ENCODE peak calls at places on chromosomes 6 and 20, in six cellular contexts. One of them, this sample, is unnamed.

GRCh38 chr20:61560361-61560853 is 308.3 kb downstream of the CDH4 start:
- DNase-seq in AG09309: peak; percentile 59
- DNase-seq in fibroblast of the aortic adventitia: peak; percentile 64
- DNase-seq in breast epithelium: no peak
- DNase-seq in foreskin keratinocyte: peak; percentile 13
- DNase-seq in mesothelial cell of epicardium: no peak
- DNase-seq in this sample: peak; percentile 39

GRCh38 chr20:36173451-36173933 is 19.0 kb downstream of the EPB41L1 start:
- DNase-seq in AG09309: no peak
- DNase-seq in foreskin keratinocyte: no peak
- DNase-seq in fibroblast of the aortic adventitia: no peak
- DNase-seq in mesothelial cell of epicardium: no peak
- DNase-seq in breast epithelium: no peak
- DNase-seq in this sample: no peak

GRCh38 chr6:104829183-104829958 is 30.3 kb downstream of the HACE1 start:
- DNase-seq in AG09309: no peak
- DNase-seq in mesothelial cell of epicardium: no peak
- DNase-seq in fibroblast of the aortic adventitia: no peak
- DNase-seq in breast epithelium: no peak
- DNase-seq in foreskin keratinocyte: no peak
- DNase-seq in this sample: no peak

GRCh38 chr6:130529569-130530149 is 163.8 kb downstream of the TMEM200A start:
- DNase-seq in fibroblast of the aortic adventitia: no peak
- DNase-seq in foreskin keratinocyte: no peak
- DNase-seq in AG09309: no peak
- DNase-seq in mesothelial cell of epicardium: no peak
- DNase-seq in breast epithelium: no peak
- DNase-seq in this sample: no peak

GRCh38 chr6:149032318-149032598 is 285.3 kb upstream of the TAB2 start:
- DNase-seq in fibroblast of the aortic adventitia: no peak
- DNase-seq in breast epithelium: no peak
- DNase-seq in foreskin keratinocyte: no peak
- DNase-seq in mesothelial cell of epicardium: no peak
- DNase-seq in AG09309: no peak
- DNase-seq in this sample: no peak

GRCh38 chr6:5090603-5091002 is 5.5 kb downstream of the PPP1R3G start:
- DNase-seq in AG09309: no peak
- DNase-seq in breast epithelium: no peak
- DNase-seq in fibroblast of the aortic adventitia: no peak
- DNase-seq in foreskin keratinocyte: no peak
- DNase-seq in mesothelial cell of epicardium: no peak
- DNase-seq in this sample: no peak

GRCh38 chr6:111564482-111564945 is 41.2 kb downstream of the TRAF3IP2 start:
- DNase-seq in foreskin keratinocyte: no peak
- DNase-seq in breast epithelium: no peak
- DNase-seq in AG09309: no peak
- DNase-seq in mesothelial cell of epicardium: no peak
- DNase-seq in fibroblast of the aortic adventitia: peak; percentile 43
- DNase-seq in this sample: no peak

GRCh38 chr6:106411643-106412200 is 51.2 kb downstream of the CRYBG1 start:
- DNase-seq in AG09309: no peak
- DNase-seq in foreskin keratinocyte: no peak
- DNase-seq in fibroblast of the aortic adventitia: no peak
- DNase-seq in mesothelial cell of epicardium: no peak
- DNase-seq in breast epithelium: no peak
- DNase-seq in this sample: no peak

GRCh38 chr20:38658879-38659612 is 57.4 kb downstream of the ARHGAP40 start:
- DNase-seq in fibroblast of the aortic adventitia: no peak
- DNase-seq in foreskin keratinocyte: peak; percentile 18
- DNase-seq in mesothelial cell of epicardium: no peak
- DNase-seq in AG09309: no peak
- DNase-seq in breast epithelium: no peak
- DNase-seq in this sample: peak; percentile 46

GRCh38 chr20:63980317-63980805 is 571 bp upstream of the PRPF6 start:
- DNase-seq in fibroblast of the aortic adventitia: no peak
- DNase-seq in breast epithelium: no peak
- DNase-seq in mesothelial cell of epicardium: no peak
- DNase-seq in foreskin keratinocyte: peak; percentile 90
- DNase-seq in AG09309: no peak
- DNase-seq in this sample: peak; percentile 53

GRCh38 chr6:19024737-19025136 is 637.6 kb downstream of the RNF144B start:
- DNase-seq in breast epithelium: no peak
- DNase-seq in fibroblast of the aortic adventitia: peak; percentile 42
- DNase-seq in foreskin keratinocyte: peak; percentile 39
- DNase-seq in mesothelial cell of epicardium: no peak
- DNase-seq in AG09309: no peak
- DNase-seq in this sample: peak; percentile 66

GRCh38 chr6:135277422-135277821 is 96.3 kb downstream of the MYB start:
- DNase-seq in foreskin keratinocyte: no peak
- DNase-seq in fibroblast of the aortic adventitia: no peak
- DNase-seq in breast epithelium: no peak
- DNase-seq in mesothelial cell of epicardium: no peak
- DNase-seq in AG09309: no peak
- DNase-seq in this sample: no peak

GRCh38 chr6:149454405-149454848 is 30.4 kb downstream of the ZC3H12D start:
- DNase-seq in mesothelial cell of epicardium: no peak
- DNase-seq in AG09309: peak; percentile 68
- DNase-seq in breast epithelium: peak; percentile 78
- DNase-seq in fibroblast of the aortic adventitia: peak; percentile 96
- DNase-seq in foreskin keratinocyte: peak; percentile 52
- DNase-seq in this sample: peak; percentile 95

GRCh38 chr6:35496851-35497570 is at the start of gene TEAD3:
- DNase-seq in AG09309: no peak
- DNase-seq in fibroblast of the aortic adventitia: peak; percentile 40
- DNase-seq in mesothelial cell of epicardium: peak; percentile 84
- DNase-seq in breast epithelium: peak; percentile 72
- DNase-seq in foreskin keratinocyte: peak; percentile 58
- DNase-seq in this sample: peak; percentile 64

GRCh38 chr6:142705054-142705453 is 239.9 kb downstream of the HIVEP2 start:
- DNase-seq in AG09309: no peak
- DNase-seq in foreskin keratinocyte: no peak
- DNase-seq in mesothelial cell of epicardium: no peak
- DNase-seq in breast epithelium: no peak
- DNase-seq in fibroblast of the aortic adventitia: no peak
- DNase-seq in this sample: no peak

GRCh38 chr6:139490482-139490881 is 116.0 kb upstream of the CITED2 start:
- DNase-seq in breast epithelium: no peak
- DNase-seq in fibroblast of the aortic adventitia: peak; percentile 22
- DNase-seq in mesothelial cell of epicardium: no peak
- DNase-seq in foreskin keratinocyte: no peak
- DNase-seq in AG09309: no peak
- DNase-seq in this sample: no peak

GRCh38 chr20:63782051-63782471 is 42.5 kb downstream of the SLC2A4RG start:
- DNase-seq in AG09309: no peak
- DNase-seq in mesothelial cell of epicardium: no peak
- DNase-seq in breast epithelium: no peak
- DNase-seq in foreskin keratinocyte: no peak
- DNase-seq in fibroblast of the aortic adventitia: no peak
- DNase-seq in this sample: no peak

GRCh38 chr6:155544677-155545076 is 89.0 kb upstream of the NOX3 start:
- DNase-seq in mesothelial cell of epicardium: no peak
- DNase-seq in foreskin keratinocyte: no peak
- DNase-seq in fibroblast of the aortic adventitia: no peak
- DNase-seq in breast epithelium: no peak
- DNase-seq in AG09309: no peak
- DNase-seq in this sample: no peak

GRCh38 chr6:5214570-5215052 is 46.1 kb downstream of the LYRM4 start:
- DNase-seq in AG09309: no peak
- DNase-seq in breast epithelium: no peak
- DNase-seq in mesothelial cell of epicardium: peak; percentile 35
- DNase-seq in fibroblast of the aortic adventitia: peak; percentile 55
- DNase-seq in foreskin keratinocyte: no peak
- DNase-seq in this sample: peak; percentile 38

GRCh38 chr6:2579789-2580570 is 170.7 kb downstream of the MYLK4 start:
- DNase-seq in foreskin keratinocyte: no peak
- DNase-seq in breast epithelium: no peak
- DNase-seq in mesothelial cell of epicardium: no peak
- DNase-seq in fibroblast of the aortic adventitia: no peak
- DNase-seq in AG09309: no peak
- DNase-seq in this sample: no peak

GRCh38 chr6:35300848-35301247 is 3.2 kb downstream of the DEF6 start:
- DNase-seq in AG09309: no peak
- DNase-seq in breast epithelium: no peak
- DNase-seq in mesothelial cell of epicardium: no peak
- DNase-seq in foreskin keratinocyte: no peak
- DNase-seq in fibroblast of the aortic adventitia: no peak
- DNase-seq in this sample: no peak

GRCh38 chr6:2036084-2037023 is 209.1 kb downstream of the GMDS start:
- DNase-seq in mesothelial cell of epicardium: no peak
- DNase-seq in fibroblast of the aortic adventitia: no peak
- DNase-seq in foreskin keratinocyte: no peak
- DNase-seq in breast epithelium: no peak
- DNase-seq in AG09309: no peak
- DNase-seq in this sample: no peak

GRCh38 chr6:113634352-113635163 is 222.6 kb upstream of the MARCKS start:
- DNase-seq in fibroblast of the aortic adventitia: peak; percentile 80
- DNase-seq in mesothelial cell of epicardium: no peak
- DNase-seq in breast epithelium: no peak
- DNase-seq in foreskin keratinocyte: peak; percentile 45
- DNase-seq in AG09309: peak; percentile 67
- DNase-seq in this sample: peak; percentile 51

DNA sequence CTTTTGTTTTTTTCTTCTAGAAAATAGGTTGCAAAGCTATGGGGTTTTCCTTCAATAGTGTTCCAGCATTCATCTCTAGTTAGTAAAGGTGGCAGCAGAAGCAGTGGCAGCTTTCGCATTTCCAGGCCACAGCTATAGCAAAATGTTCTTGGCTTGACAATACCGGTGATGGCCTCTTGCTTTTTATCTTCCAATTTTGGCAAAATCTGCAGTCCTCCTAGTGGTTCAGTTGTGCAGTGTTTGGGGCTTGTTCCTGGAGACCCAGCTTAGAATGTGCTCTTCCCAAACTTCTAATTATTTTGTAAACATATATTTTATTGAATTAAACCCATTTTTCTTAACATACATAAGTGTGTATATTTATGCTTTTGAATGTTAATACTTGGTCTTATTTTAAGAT is 370.6 kb upstream of the MAN1A1 start:
- DNase-seq in breast epithelium: no peak
- DNase-seq in fibroblast of the aortic adventitia: peak; percentile 14
- DNase-seq in foreskin keratinocyte: no peak
- DNase-seq in mesothelial cell of epicardium: no peak
- DNase-seq in AG09309: no peak
- DNase-seq in this sample: peak; percentile 16
- TF ChIP-seq CTCF in breast epithelium: no peak
- TF ChIP-seq CTCF in fibroblast of the aortic adventitia: peak; percentile 43
- TF ChIP-seq CTCF in foreskin keratinocyte: peak; percentile 45
- TF ChIP-seq CTCF in mesothelial cell of epicardium: no peak
- TF ChIP-seq CTCF in AG09309: peak; percentile 43
- TF ChIP-seq CTCF in this sample: no peak

DNA sequence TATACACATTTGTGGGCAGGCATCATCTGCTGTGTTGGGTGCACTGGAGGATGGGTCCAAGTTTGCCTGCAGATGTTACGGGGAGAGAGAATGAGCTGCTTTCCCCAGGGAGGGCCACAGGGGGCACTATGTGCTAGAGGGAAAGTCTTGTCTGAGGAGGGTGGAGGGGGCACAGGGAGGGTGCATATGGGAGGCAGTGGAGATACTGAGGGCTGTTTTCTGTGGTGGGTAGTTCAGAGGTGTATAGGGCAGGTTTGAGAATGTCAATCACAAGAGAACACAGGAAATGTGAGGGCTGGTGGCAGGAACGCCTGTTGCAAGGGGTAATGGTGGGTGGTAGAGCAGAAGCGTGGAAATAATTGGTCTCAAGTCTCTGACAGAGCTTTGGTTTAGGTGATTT is 7.7 kb upstream of the PTPRA start:
- DNase-seq in breast epithelium: no peak
- DNase-seq in mesothelial cell of epicardium: no peak
- DNase-seq in foreskin keratinocyte: no peak
- DNase-seq in AG09309: no peak
- DNase-seq in fibroblast of the aortic adventitia: no peak
- DNase-seq in this sample: no peak
- TF ChIP-seq CTCF in breast epithelium: no peak
- TF ChIP-seq CTCF in mesothelial cell of epicardium: no peak
- TF ChIP-seq CTCF in foreskin keratinocyte: peak; percentile 18
- TF ChIP-seq CTCF in AG09309: no peak
- TF ChIP-seq CTCF in fibroblast of the aortic adventitia: no peak
- TF ChIP-seq CTCF in this sample: no peak

GRCh38 chr6:45946887-45947286 is 68.8 kb downstream of the CLIC5 start:
- DNase-seq in mesothelial cell of epicardium: no peak
- DNase-seq in foreskin keratinocyte: no peak
- DNase-seq in breast epithelium: no peak
- DNase-seq in AG09309: no peak
- DNase-seq in fibroblast of the aortic adventitia: peak; percentile 51
- DNase-seq in this sample: no peak

GRCh38 chr6:45949256-45949655 is 66.4 kb downstream of the CLIC5 start:
- DNase-seq in mesothelial cell of epicardium: no peak
- DNase-seq in fibroblast of the aortic adventitia: no peak
- DNase-seq in breast epithelium: no peak
- DNase-seq in foreskin keratinocyte: peak; percentile 47
- DNase-seq in AG09309: no peak
- DNase-seq in this sample: no peak

GRCh38 chr6:45942953-45943352 is 72.7 kb downstream of the CLIC5 start:
- DNase-seq in mesothelial cell of epicardium: no peak
- DNase-seq in fibroblast of the aortic adventitia: no peak
- DNase-seq in AG09309: no peak
- DNase-seq in foreskin keratinocyte: no peak
- DNase-seq in breast epithelium: no peak
- DNase-seq in this sample: no peak

GRCh38 chr6:45947807-45948206 is 67.9 kb downstream of the CLIC5 start:
- DNase-seq in mesothelial cell of epicardium: no peak
- DNase-seq in foreskin keratinocyte: no peak
- DNase-seq in breast epithelium: no peak
- DNase-seq in AG09309: no peak
- DNase-seq in fibroblast of the aortic adventitia: no peak
- DNase-seq in this sample: no peak

DNA sequence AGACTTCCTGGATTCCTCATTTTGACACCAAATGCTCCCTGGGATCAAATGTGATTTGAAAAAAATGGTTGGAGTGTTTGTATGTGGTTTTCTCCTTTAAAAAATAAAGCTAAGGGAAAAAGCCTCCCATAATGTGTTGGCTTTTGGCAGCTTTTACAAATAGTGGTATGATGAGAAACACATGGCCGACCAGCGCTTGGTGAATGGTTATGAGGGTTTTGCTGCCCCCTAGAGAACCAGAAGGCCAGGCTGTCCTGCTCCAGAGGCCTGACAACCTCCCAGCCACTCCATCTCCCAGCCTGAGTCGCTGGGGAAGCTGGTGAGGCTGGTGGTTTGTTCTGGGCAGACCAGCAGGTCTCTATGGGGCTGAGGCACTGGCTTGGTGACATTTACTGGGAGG is 69.3 kb downstream of the CLIC5 start:
- DNase-seq in AG09309: peak; percentile 74
- DNase-seq in mesothelial cell of epicardium: no peak
- DNase-seq in foreskin keratinocyte: no peak
- DNase-seq in breast epithelium: no peak
- DNase-seq in fibroblast of the aortic adventitia: peak; percentile 91
- DNase-seq in this sample: no peak
- TF ChIP-seq CTCF in AG09309: peak; percentile 76
- TF ChIP-seq CTCF in mesothelial cell of epicardium: no peak
- TF ChIP-seq CTCF in foreskin keratinocyte: peak; percentile 34
- TF ChIP-seq CTCF in breast epithelium: no peak
- TF ChIP-seq CTCF in fibroblast of the aortic adventitia: peak; percentile 68
- TF ChIP-seq CTCF in this sample: no peak

DNA sequence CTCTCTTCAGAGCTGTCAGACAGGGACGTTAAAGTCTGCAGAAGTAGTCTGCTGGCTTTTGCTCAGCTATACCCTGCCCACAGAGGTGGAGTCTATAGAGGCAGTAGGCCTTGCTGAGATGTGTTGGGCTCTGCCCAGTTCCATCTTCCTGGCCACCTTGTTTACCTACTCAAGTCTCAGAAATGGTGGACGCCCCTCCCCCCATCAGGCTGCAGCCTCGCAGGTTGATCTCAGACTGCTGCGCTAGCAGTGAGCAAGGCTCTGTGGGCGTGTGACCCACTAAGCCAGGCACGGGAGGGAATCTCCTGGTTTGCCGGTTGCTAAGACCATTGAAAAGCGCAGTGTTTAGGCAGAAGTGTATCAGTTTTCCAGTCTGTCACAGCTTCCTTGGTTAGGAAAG is 305.0 kb downstream of the BCKDHB start:
- DNase-seq in AG09309: no peak
- DNase-seq in foreskin keratinocyte: no peak
- DNase-seq in fibroblast of the aortic adventitia: no peak
- DNase-seq in mesothelial cell of epicardium: no peak
- DNase-seq in breast epithelium: no peak
- DNase-seq in this sample: no peak
- TF ChIP-seq CTCF in AG09309: no peak
- TF ChIP-seq CTCF in foreskin keratinocyte: no peak
- TF ChIP-seq CTCF in fibroblast of the aortic adventitia: no peak
- TF ChIP-seq CTCF in mesothelial cell of epicardium: no peak
- TF ChIP-seq CTCF in breast epithelium: no peak
- TF ChIP-seq CTCF in this sample: no peak